ENCODE peak calls at places on chromosomes 6 and 20, in ten cellular contexts. One of them, this sample, is unnamed.
A peak's percentile ranks its signal among the peaks of the same experiment; 100 is the strongest.

GRCh38 chr6:113997106-113997505 is 26.2 kb upstream of the HDAC2 start:
- DNase-seq in NCI-H1092: no peak
- DNase-seq in activated naive CD8-positive, alpha-beta T cell treated with anti-CD3 and anti-CD28 coated beads, Interleukin-2, amount 50 U/mL, for 24 hours: no peak
- DNase-seq in ELF-1: no peak
- DNase-seq in neuronal stem cell: no peak
- DNase-seq in ACHN: peak; percentile 86
- DNase-seq in B cell: no peak
- DNase-seq in SW 1271: peak; percentile 94
- DNase-seq in psoas muscle: no peak
- DNase-seq in NCI-H1105: no peak
- DNase-seq in this sample: no peak

GRCh38 chr6:99416226-99416625 is 8.9 kb downstream of the PNISR start:
- DNase-seq in ELF-1: no peak
- DNase-seq in ACHN: no peak
- DNase-seq in activated naive CD8-positive, alpha-beta T cell treated with anti-CD3 and anti-CD28 coated beads, Interleukin-2, amount 50 U/mL, for 24 hours: no peak
- DNase-seq in psoas muscle: no peak
- DNase-seq in SW 1271: no peak
- DNase-seq in neuronal stem cell: no peak
- DNase-seq in NCI-H1105: no peak
- DNase-seq in B cell: no peak
- DNase-seq in NCI-H1092: no peak
- DNase-seq in this sample: no peak

GRCh38 chr6:170516783-170517616 is 36.1 kb downstream of the PSMB1 start:
- DNase-seq in activated naive CD8-positive, alpha-beta T cell treated with anti-CD3 and anti-CD28 coated beads, Interleukin-2, amount 50 U/mL, for 24 hours: peak; percentile 31
- DNase-seq in neuronal stem cell: peak; percentile 36
- DNase-seq in B cell: peak; percentile 51
- DNase-seq in ELF-1: peak; percentile 85
- DNase-seq in ACHN: peak; percentile 70
- DNase-seq in NCI-H1092: peak; percentile 81
- DNase-seq in psoas muscle: no peak
- DNase-seq in NCI-H1105: peak; percentile 89
- DNase-seq in SW 1271: peak; percentile 33
- DNase-seq in this sample: peak; percentile 23

GRCh38 chr20:22684072-22684762 is 99.8 kb upstream of the FOXA2 start:
- DNase-seq in NCI-H1092: peak; percentile 72
- DNase-seq in ELF-1: peak; percentile 92
- DNase-seq in ACHN: peak; percentile 64
- DNase-seq in neuronal stem cell: peak; percentile 79
- DNase-seq in NCI-H1105: peak; percentile 62
- DNase-seq in psoas muscle: peak; percentile 69
- DNase-seq in B cell: no peak
- DNase-seq in activated naive CD8-positive, alpha-beta T cell treated with anti-CD3 and anti-CD28 coated beads, Interleukin-2, amount 50 U/mL, for 24 hours: peak; percentile 25
- DNase-seq in SW 1271: peak; percentile 79
- DNase-seq in this sample: no peak

GRCh38 chr20:48335421-48336090 is 492.2 kb downstream of the PREX1 start:
- DNase-seq in neuronal stem cell: no peak
- DNase-seq in ELF-1: no peak
- DNase-seq in NCI-H1105: no peak
- DNase-seq in activated naive CD8-positive, alpha-beta T cell treated with anti-CD3 and anti-CD28 coated beads, Interleukin-2, amount 50 U/mL, for 24 hours: no peak
- DNase-seq in NCI-H1092: no peak
- DNase-seq in SW 1271: no peak
- DNase-seq in B cell: peak; percentile 26
- DNase-seq in ACHN: no peak
- DNase-seq in psoas muscle: no peak
- DNase-seq in this sample: peak; percentile 38

GRCh38 chr6:105917038-105917695 is 169.0 kb upstream of the PRDM1 start:
- DNase-seq in ELF-1: no peak
- DNase-seq in ACHN: no peak
- DNase-seq in B cell: no peak
- DNase-seq in NCI-H1105: no peak
- DNase-seq in neuronal stem cell: no peak
- DNase-seq in SW 1271: no peak
- DNase-seq in psoas muscle: no peak
- DNase-seq in NCI-H1092: no peak
- DNase-seq in activated naive CD8-positive, alpha-beta T cell treated with anti-CD3 and anti-CD28 coated beads, Interleukin-2, amount 50 U/mL, for 24 hours: no peak
- DNase-seq in this sample: no peak

GRCh38 chr20:35551485-35551884 is 9.6 kb downstream of the ERGIC3 start:
- DNase-seq in B cell: no peak
- DNase-seq in activated naive CD8-positive, alpha-beta T cell treated with anti-CD3 and anti-CD28 coated beads, Interleukin-2, amount 50 U/mL, for 24 hours: no peak
- DNase-seq in ELF-1: no peak
- DNase-seq in NCI-H1092: no peak
- DNase-seq in neuronal stem cell: no peak
- DNase-seq in ACHN: no peak
- DNase-seq in psoas muscle: peak; percentile 45
- DNase-seq in SW 1271: no peak
- DNase-seq in NCI-H1105: no peak
- DNase-seq in this sample: no peak

GRCh38 chr20:9995514-9996272 is 39.1 kb upstream of the ANKEF1 start:
- DNase-seq in neuronal stem cell: no peak
- DNase-seq in psoas muscle: no peak
- DNase-seq in B cell: no peak
- DNase-seq in ACHN: no peak
- DNase-seq in NCI-H1092: no peak
- DNase-seq in SW 1271: no peak
- DNase-seq in activated naive CD8-positive, alpha-beta T cell treated with anti-CD3 and anti-CD28 coated beads, Interleukin-2, amount 50 U/mL, for 24 hours: no peak
- DNase-seq in ELF-1: no peak
- DNase-seq in NCI-H1105: no peak
- DNase-seq in this sample: no peak

GRCh38 chr20:10857362-10858070 is 183.7 kb upstream of the JAG1 start:
- DNase-seq in ACHN: peak; percentile 90
- DNase-seq in ELF-1: no peak
- DNase-seq in psoas muscle: no peak
- DNase-seq in NCI-H1105: no peak
- DNase-seq in B cell: no peak
- DNase-seq in activated naive CD8-positive, alpha-beta T cell treated with anti-CD3 and anti-CD28 coated beads, Interleukin-2, amount 50 U/mL, for 24 hours: no peak
- DNase-seq in SW 1271: no peak
- DNase-seq in NCI-H1092: no peak
- DNase-seq in neuronal stem cell: no peak
- DNase-seq in this sample: no peak

GRCh38 chr20:24773751-24774201 is 175.3 kb upstream of the CST7 start:
- DNase-seq in neuronal stem cell: no peak
- DNase-seq in B cell: no peak
- DNase-seq in NCI-H1092: no peak
- DNase-seq in SW 1271: peak; percentile 46
- DNase-seq in ACHN: peak; percentile 43
- DNase-seq in NCI-H1105: no peak
- DNase-seq in ELF-1: no peak
- DNase-seq in activated naive CD8-positive, alpha-beta T cell treated with anti-CD3 and anti-CD28 coated beads, Interleukin-2, amount 50 U/mL, for 24 hours: peak; percentile 12
- DNase-seq in psoas muscle: no peak
- DNase-seq in this sample: no peak

GRCh38 chr6:4210619-4211419 is 75.4 kb upstream of the ECI2 start:
- DNase-seq in neuronal stem cell: peak; percentile 41
- DNase-seq in B cell: peak; percentile 64
- DNase-seq in NCI-H1092: no peak
- DNase-seq in ACHN: peak; percentile 52
- DNase-seq in NCI-H1105: peak; percentile 2
- DNase-seq in activated naive CD8-positive, alpha-beta T cell treated with anti-CD3 and anti-CD28 coated beads, Interleukin-2, amount 50 U/mL, for 24 hours: peak; percentile 61
- DNase-seq in SW 1271: peak; percentile 45
- DNase-seq in psoas muscle: peak; percentile 66
- DNase-seq in ELF-1: peak; percentile 74
- DNase-seq in this sample: no peak

GRCh38 chr20:45111799-45112471 is 3.0 kb downstream of the WFDC5 start:
- DNase-seq in activated naive CD8-positive, alpha-beta T cell treated with anti-CD3 and anti-CD28 coated beads, Interleukin-2, amount 50 U/mL, for 24 hours: no peak
- DNase-seq in ELF-1: peak; percentile 22
- DNase-seq in SW 1271: no peak
- DNase-seq in NCI-H1092: no peak
- DNase-seq in NCI-H1105: no peak
- DNase-seq in psoas muscle: no peak
- DNase-seq in ACHN: peak; percentile 24
- DNase-seq in neuronal stem cell: no peak
- DNase-seq in B cell: no peak
- DNase-seq in this sample: no peak

GRCh38 chr6:100479180-100480035 is 14.7 kb upstream of the SIM1 start:
- DNase-seq in activated naive CD8-positive, alpha-beta T cell treated with anti-CD3 and anti-CD28 coated beads, Interleukin-2, amount 50 U/mL, for 24 hours: no peak
- DNase-seq in B cell: no peak
- DNase-seq in SW 1271: peak; percentile 44
- DNase-seq in neuronal stem cell: peak; percentile 41
- DNase-seq in ACHN: peak; percentile 42
- DNase-seq in NCI-H1092: no peak
- DNase-seq in ELF-1: peak; percentile 34
- DNase-seq in NCI-H1105: peak; percentile 13
- DNase-seq in psoas muscle: no peak
- DNase-seq in this sample: no peak